ENCODE peak calls at places on chromosomes 7 and 10, in five cellular contexts. One of them, this sample, is unnamed.

GRCh38 chr10:95716866-95717265 is 23.1 kb upstream of the TCTN3 start:
- DNase-seq in transverse colon: no peak
- DNase-seq in cardiac fibroblast: no peak
- DNase-seq in NB4: no peak
- DNase-seq in left ventricle myocardium inferior: no peak
- DNase-seq in this sample: no peak

GRCh38 chr10:113399051-113399450 is 153.8 kb upstream of the HABP2 start:
- DNase-seq in transverse colon: no peak
- DNase-seq in cardiac fibroblast: no peak
- DNase-seq in NB4: no peak
- DNase-seq in left ventricle myocardium inferior: no peak
- DNase-seq in this sample: no peak

GRCh38 chr7:859368-860030 is 16.9 kb upstream of the GET4 start:
- DNase-seq in transverse colon: no peak
- DNase-seq in cardiac fibroblast: no peak
- DNase-seq in NB4: no peak
- DNase-seq in left ventricle myocardium inferior: no peak
- DNase-seq in this sample: no peak

GRCh38 chr10:17073720-17074547 is 55.7 kb downstream of the CUBN start:
- DNase-seq in transverse colon: no peak
- DNase-seq in cardiac fibroblast: no peak
- DNase-seq in NB4: no peak
- DNase-seq in left ventricle myocardium inferior: no peak
- DNase-seq in this sample: no peak

GRCh38 chr7:114370177-114370576 is 44.4 kb upstream of the FOXP2 start:
- DNase-seq in transverse colon: no peak
- DNase-seq in cardiac fibroblast: no peak
- DNase-seq in NB4: no peak
- DNase-seq in left ventricle myocardium inferior: no peak
- DNase-seq in this sample: no peak

GRCh38 chr10:78952686-78953085 is 116.1 kb upstream of the ZMIZ1 start:
- DNase-seq in transverse colon: no peak
- DNase-seq in cardiac fibroblast: peak
- DNase-seq in NB4: no peak
- DNase-seq in left ventricle myocardium inferior: peak
- DNase-seq in this sample: no peak

GRCh38 chr7:133916621-133917020 is 210.5 kb upstream of the LRGUK start:
- DNase-seq in transverse colon: no peak
- DNase-seq in cardiac fibroblast: no peak
- DNase-seq in NB4: no peak
- DNase-seq in left ventricle myocardium inferior: no peak
- DNase-seq in this sample: no peak

GRCh38 chr7:51219261-51219988 is 97.2 kb downstream of the COBL start:
- DNase-seq in transverse colon: no peak
- DNase-seq in cardiac fibroblast: no peak
- DNase-seq in NB4: no peak
- DNase-seq in left ventricle myocardium inferior: no peak
- DNase-seq in this sample: no peak

GRCh38 chr7:82319674-82320118 is 123.9 kb downstream of the CACNA2D1 start:
- DNase-seq in transverse colon: peak
- DNase-seq in cardiac fibroblast: peak
- DNase-seq in NB4: no peak
- DNase-seq in left ventricle myocardium inferior: peak
- DNase-seq in this sample: no peak

GRCh38 chr10:21145751-21146445 is 248.8 kb upstream of the NEBL start:
- DNase-seq in transverse colon: no peak
- DNase-seq in cardiac fibroblast: no peak
- DNase-seq in NB4: no peak
- DNase-seq in left ventricle myocardium inferior: no peak
- DNase-seq in this sample: no peak

GRCh38 chr10:98308602-98309365 is 40.8 kb upstream of the LOXL4 start:
- DNase-seq in transverse colon: no peak
- DNase-seq in cardiac fibroblast: no peak
- DNase-seq in NB4: no peak
- DNase-seq in left ventricle myocardium inferior: no peak
- DNase-seq in this sample: no peak

GRCh38 chr10:121405096-121405495 is 193.1 kb downstream of the FGFR2 start:
- DNase-seq in transverse colon: no peak
- DNase-seq in cardiac fibroblast: no peak
- DNase-seq in NB4: no peak
- DNase-seq in left ventricle myocardium inferior: no peak
- DNase-seq in this sample: no peak

GRCh38 chr10:84497978-84498377 is 169.6 kb downstream of the CCSER2 start:
- DNase-seq in transverse colon: no peak
- DNase-seq in cardiac fibroblast: no peak
- DNase-seq in NB4: no peak
- DNase-seq in left ventricle myocardium inferior: no peak
- DNase-seq in this sample: no peak

GRCh38 chr10:68212721-68213352 is 19.1 kb downstream of the ATOH7 start:
- DNase-seq in transverse colon: no peak
- DNase-seq in cardiac fibroblast: peak
- DNase-seq in NB4: peak
- DNase-seq in left ventricle myocardium inferior: no peak
- DNase-seq in this sample: peak

GRCh38 chr7:155213955-155214327 is 83.7 kb upstream of the INSIG1 start:
- DNase-seq in transverse colon: no peak
- DNase-seq in cardiac fibroblast: no peak
- DNase-seq in NB4: no peak
- DNase-seq in left ventricle myocardium inferior: no peak
- DNase-seq in this sample: no peak

GRCh38 chr10:114335614-114336013 is 68.7 kb downstream of the AFAP1L2 start:
- DNase-seq in transverse colon: no peak
- DNase-seq in cardiac fibroblast: no peak
- DNase-seq in NB4: no peak
- DNase-seq in left ventricle myocardium inferior: no peak
- DNase-seq in this sample: no peak

GRCh38 chr7:129805086-129805719 is 147.6 kb downstream of the UBE2H start:
- DNase-seq in transverse colon: no peak
- DNase-seq in cardiac fibroblast: peak
- DNase-seq in NB4: peak
- DNase-seq in left ventricle myocardium inferior: peak
- DNase-seq in this sample: no peak

GRCh38 chr10:64449603-64450002 is 928.4 kb downstream of the REEP3 start:
- DNase-seq in transverse colon: no peak
- DNase-seq in cardiac fibroblast: no peak
- DNase-seq in NB4: no peak
- DNase-seq in left ventricle myocardium inferior: no peak
- DNase-seq in this sample: no peak

GRCh38 chr10:49076741-49077521 is 38.4 kb downstream of the VSTM4 start:
- DNase-seq in transverse colon: no peak
- DNase-seq in cardiac fibroblast: no peak
- DNase-seq in NB4: no peak
- DNase-seq in left ventricle myocardium inferior: no peak
- DNase-seq in this sample: peak

GRCh38 chr7:107693396-107693795 is 32.8 kb downstream of the SLC26A4 start:
- DNase-seq in transverse colon: no peak
- DNase-seq in cardiac fibroblast: peak
- DNase-seq in NB4: no peak
- DNase-seq in left ventricle myocardium inferior: no peak
- DNase-seq in this sample: no peak

GRCh38 chr10:112649492-112650152 is 202.6 kb downstream of the VTI1A start:
- DNase-seq in transverse colon: no peak
- DNase-seq in cardiac fibroblast: no peak
- DNase-seq in NB4: no peak
- DNase-seq in left ventricle myocardium inferior: no peak
- DNase-seq in this sample: no peak

GRCh38 chr7:86479144-86479543 is 164.6 kb upstream of the GRM3 start:
- DNase-seq in transverse colon: no peak
- DNase-seq in cardiac fibroblast: no peak
- DNase-seq in NB4: no peak
- DNase-seq in left ventricle myocardium inferior: no peak
- DNase-seq in this sample: no peak

GRCh38 chr10:19328582-19328981 is 280.0 kb downstream of the MALRD1 start:
- DNase-seq in transverse colon: no peak
- DNase-seq in cardiac fibroblast: no peak
- DNase-seq in NB4: no peak
- DNase-seq in left ventricle myocardium inferior: no peak
- DNase-seq in this sample: no peak

GRCh38 chr10:131231965-131232541 is 79.5 kb downstream of the TCERG1L start:
- DNase-seq in transverse colon: no peak
- DNase-seq in cardiac fibroblast: no peak
- DNase-seq in NB4: no peak
- DNase-seq in left ventricle myocardium inferior: no peak
- DNase-seq in this sample: no peak

GRCh38 chr7:117834983-117835664 is 38.1 kb downstream of the CTTNBP2 start:
- DNase-seq in transverse colon: no peak
- DNase-seq in cardiac fibroblast: no peak
- DNase-seq in NB4: peak
- DNase-seq in left ventricle myocardium inferior: no peak
- DNase-seq in this sample: no peak

GRCh38 chr10:43074409-43074808 is 2.5 kb upstream of the RET start:
- DNase-seq in transverse colon: no peak
- DNase-seq in cardiac fibroblast: no peak
- DNase-seq in NB4: no peak
- DNase-seq in left ventricle myocardium inferior: no peak
- DNase-seq in this sample: no peak

GRCh38 chr10:75400769-75401568 is 595 bp downstream of the ZNF503 start:
- DNase-seq in transverse colon: peak
- DNase-seq in cardiac fibroblast: peak
- DNase-seq in NB4: peak
- DNase-seq in left ventricle myocardium inferior: peak
- DNase-seq in this sample: peak

GRCh38 chr10:75402486-75403143 is 1.1 kb upstream of the ZNF503 start:
- DNase-seq in transverse colon: peak
- DNase-seq in cardiac fibroblast: no peak
- DNase-seq in NB4: peak
- DNase-seq in left ventricle myocardium inferior: peak
- DNase-seq in this sample: no peak

GRCh38 chr10:75403144-75404022 is 1.8 kb upstream of the ZNF503 start:
- DNase-seq in transverse colon: peak
- DNase-seq in cardiac fibroblast: no peak
- DNase-seq in NB4: peak
- DNase-seq in left ventricle myocardium inferior: peak
- DNase-seq in this sample: no peak

GRCh38 chr10:75400163-75400768 is 1.3 kb downstream of the ZNF503 start:
- DNase-seq in transverse colon: no peak
- DNase-seq in cardiac fibroblast: peak
- DNase-seq in NB4: no peak
- DNase-seq in left ventricle myocardium inferior: no peak
- DNase-seq in this sample: no peak

GRCh38 chr10:75401569-75402485 is at the start of gene ZNF503:
- DNase-seq in transverse colon: peak
- DNase-seq in cardiac fibroblast: peak
- DNase-seq in NB4: peak
- DNase-seq in left ventricle myocardium inferior: peak
- DNase-seq in this sample: peak
- TF ChIP-seq CTCF in transverse colon: peak
- TF ChIP-seq CTCF in cardiac fibroblast: peak
- TF ChIP-seq CTCF in NB4: no peak
- TF ChIP-seq CTCF in left ventricle myocardium inferior: peak
- TF ChIP-seq CTCF in this sample: no peak

GRCh38 chr7:17121671-17122070 is 176.8 kb upstream of the AHR start:
- DNase-seq in transverse colon: no peak
- DNase-seq in cardiac fibroblast: no peak
- DNase-seq in NB4: no peak
- DNase-seq in left ventricle myocardium inferior: no peak
- DNase-seq in this sample: no peak

GRCh38 chr7:17126413-17127374 is 171.8 kb upstream of the AHR start:
- DNase-seq in transverse colon: no peak
- DNase-seq in cardiac fibroblast: no peak
- DNase-seq in NB4: no peak
- DNase-seq in left ventricle myocardium inferior: no peak
- DNase-seq in this sample: peak

GRCh38 chr7:17118412-17118811 is 180.0 kb upstream of the AHR start:
- DNase-seq in transverse colon: no peak
- DNase-seq in cardiac fibroblast: no peak
- DNase-seq in NB4: no peak
- DNase-seq in left ventricle myocardium inferior: no peak
- DNase-seq in this sample: no peak

DNA sequence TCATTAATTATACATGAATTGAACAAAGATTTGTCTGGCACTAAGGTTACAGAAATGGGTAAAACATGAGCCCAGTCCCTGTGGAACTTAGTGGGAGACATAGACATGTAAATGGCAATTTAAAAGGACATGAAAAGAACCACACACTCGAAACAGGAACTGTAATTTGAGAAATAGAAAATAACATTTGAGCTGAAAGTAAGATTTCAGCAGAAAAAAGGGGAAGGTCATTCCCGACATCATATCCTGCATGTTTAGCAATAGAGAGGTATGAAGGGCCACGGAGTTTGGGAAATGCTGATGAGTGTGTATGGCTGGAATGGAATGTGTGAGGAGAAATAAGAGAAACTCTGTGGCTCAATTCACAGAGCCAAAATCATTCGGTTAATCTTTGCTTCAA is 175.4 kb upstream of the AHR start:
- DNase-seq in transverse colon: no peak
- DNase-seq in cardiac fibroblast: peak
- DNase-seq in NB4: peak
- DNase-seq in left ventricle myocardium inferior: no peak
- DNase-seq in this sample: peak
- H3K4me3 ChIP-seq in transverse colon: no peak
- H3K4me3 ChIP-seq in cardiac fibroblast: no peak
- H3K4me3 ChIP-seq in NB4: no peak
- H3K4me3 ChIP-seq in left ventricle myocardium inferior: no peak
- H3K4me3 ChIP-seq in this sample: no peak

DNA sequence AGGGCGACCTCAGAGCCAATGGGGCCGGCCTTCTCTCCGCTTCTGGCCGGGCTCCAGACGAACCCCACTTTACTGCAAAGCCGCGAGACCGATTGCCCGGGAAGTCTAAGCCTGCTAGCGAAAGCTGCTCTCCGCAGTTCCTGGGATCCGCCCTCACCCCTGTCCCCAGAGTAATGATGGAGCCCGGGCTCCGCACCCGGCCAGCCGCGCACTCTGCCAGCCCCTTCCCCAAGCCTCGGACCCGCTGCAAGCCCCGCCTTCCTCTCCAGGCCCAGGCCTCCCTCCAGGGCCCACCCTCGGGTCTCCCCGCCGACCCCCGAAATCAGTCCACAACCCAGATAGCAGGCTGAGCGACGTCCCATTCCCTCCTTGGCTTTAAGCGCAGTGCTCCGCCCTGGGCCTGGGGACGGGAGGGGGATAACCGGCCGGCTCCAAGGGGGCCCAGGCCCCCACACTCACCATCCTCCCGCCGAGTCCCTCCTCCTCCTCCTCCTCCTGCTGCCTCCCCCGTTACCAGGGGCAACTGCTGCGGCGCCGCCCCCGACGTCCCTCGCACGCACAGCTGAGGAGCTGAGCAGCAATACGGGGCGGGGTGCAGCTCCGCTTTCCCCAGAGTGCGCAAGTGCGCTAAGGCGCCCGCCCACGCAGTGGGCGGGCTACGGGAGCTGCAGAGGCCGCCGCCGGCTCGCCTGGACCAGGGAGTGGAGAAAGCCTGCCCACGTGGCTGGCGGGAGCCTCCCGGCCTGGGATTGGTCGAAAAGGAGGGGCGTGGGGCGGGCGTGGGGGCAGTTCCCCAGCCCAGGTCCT is at the start of gene ARL3:
- DNase-seq in transverse colon: peak
- DNase-seq in cardiac fibroblast: peak
- DNase-seq in NB4: peak
- DNase-seq in left ventricle myocardium inferior: peak
- DNase-seq in this sample: peak
- TF ChIP-seq CTCF in transverse colon: peak
- TF ChIP-seq CTCF in cardiac fibroblast: no peak
- TF ChIP-seq CTCF in NB4: peak
- TF ChIP-seq CTCF in left ventricle myocardium inferior: peak
- TF ChIP-seq CTCF in this sample: peak

GRCh38 chr7:101817930-101818698 is 688 bp downstream of the CUX1 start:
- DNase-seq in transverse colon: no peak
- DNase-seq in cardiac fibroblast: peak
- DNase-seq in NB4: no peak
- DNase-seq in left ventricle myocardium inferior: no peak
- DNase-seq in this sample: no peak
- H3K4me3 ChIP-seq in transverse colon: no peak
- H3K4me3 ChIP-seq in cardiac fibroblast: peak
- H3K4me3 ChIP-seq in NB4: peak
- H3K4me3 ChIP-seq in left ventricle myocardium inferior: peak
- H3K4me3 ChIP-seq in this sample: peak

GRCh38 chr7:132703742-132704141 is 127.5 kb upstream of the PLXNA4 start:
- DNase-seq in transverse colon: no peak
- DNase-seq in cardiac fibroblast: no peak
- DNase-seq in NB4: no peak
- DNase-seq in left ventricle myocardium inferior: no peak
- DNase-seq in this sample: no peak
- TF ChIP-seq CTCF in transverse colon: no peak
- TF ChIP-seq CTCF in cardiac fibroblast: no peak
- TF ChIP-seq CTCF in NB4: no peak
- TF ChIP-seq CTCF in left ventricle myocardium inferior: no peak
- TF ChIP-seq CTCF in this sample: no peak